ENCODE peak calls at places on chromosomes 7 and 10, in five cellular contexts. One of them, this sample, is unnamed.
A peak's percentile ranks its signal among the peaks of the same experiment; 100 is the strongest.

GRCh38 chr10:75405201-75406143 is 3.9 kb upstream of the ZNF503 start:
- DNase-seq in breast epithelium: peak; percentile 29
- DNase-seq in GM06990: no peak
- DNase-seq in coronary artery: no peak
- DNase-seq in cardiac muscle cell: peak; percentile 72
- DNase-seq in this sample: peak; percentile 84

GRCh38 chr7:25075459-25075858 is 49.6 kb downstream of the CYCS start:
- DNase-seq in cardiac muscle cell: no peak
- DNase-seq in GM06990: no peak
- DNase-seq in coronary artery: no peak
- DNase-seq in breast epithelium: no peak
- DNase-seq in this sample: no peak

GRCh38 chr7:4500812-4501211 is 181.3 kb upstream of the FOXK1 start:
- DNase-seq in breast epithelium: no peak
- DNase-seq in coronary artery: no peak
- DNase-seq in cardiac muscle cell: no peak
- DNase-seq in GM06990: no peak
- DNase-seq in this sample: no peak

GRCh38 chr7:105222953-105223352 is 165.8 kb downstream of the SRPK2 start:
- DNase-seq in cardiac muscle cell: no peak
- DNase-seq in breast epithelium: no peak
- DNase-seq in coronary artery: no peak
- DNase-seq in GM06990: no peak
- DNase-seq in this sample: no peak

GRCh38 chr7:20306499-20306946 is 24.2 kb upstream of the ITGB8 start:
- DNase-seq in breast epithelium: no peak
- DNase-seq in coronary artery: no peak
- DNase-seq in GM06990: no peak
- DNase-seq in cardiac muscle cell: no peak
- DNase-seq in this sample: no peak

GRCh38 chr10:69409968-69410367 is 6.8 kb downstream of the TACR2 start:
- DNase-seq in breast epithelium: peak; percentile 40
- DNase-seq in GM06990: no peak
- DNase-seq in coronary artery: no peak
- DNase-seq in cardiac muscle cell: no peak
- DNase-seq in this sample: no peak

GRCh38 chr10:119337796-119338432 is 130.5 kb downstream of the GRK5 start:
- DNase-seq in coronary artery: no peak
- DNase-seq in GM06990: no peak
- DNase-seq in cardiac muscle cell: no peak
- DNase-seq in breast epithelium: no peak
- DNase-seq in this sample: no peak

GRCh38 chr7:151599401-151600227 is 79.9 kb upstream of the RHEB start:
- DNase-seq in cardiac muscle cell: no peak
- DNase-seq in coronary artery: no peak
- DNase-seq in GM06990: no peak
- DNase-seq in breast epithelium: peak; percentile 35
- DNase-seq in this sample: peak; percentile 36

GRCh38 chr7:96183163-96183562 is 138.7 kb downstream of the SLC25A13 start:
- DNase-seq in breast epithelium: no peak
- DNase-seq in coronary artery: no peak
- DNase-seq in GM06990: no peak
- DNase-seq in cardiac muscle cell: no peak
- DNase-seq in this sample: no peak

GRCh38 chr7:108818742-108819141 is 249.1 kb downstream of the DNAJB9 start:
- DNase-seq in cardiac muscle cell: no peak
- DNase-seq in GM06990: no peak
- DNase-seq in breast epithelium: no peak
- DNase-seq in coronary artery: no peak
- DNase-seq in this sample: no peak

GRCh38 chr10:62153191-62153590 is 115.5 kb downstream of the RTKN2 start:
- DNase-seq in GM06990: no peak
- DNase-seq in cardiac muscle cell: no peak
- DNase-seq in breast epithelium: no peak
- DNase-seq in coronary artery: no peak
- DNase-seq in this sample: no peak

GRCh38 chr10:97318772-97319651 is at the start of gene FRAT1:
- DNase-seq in GM06990: peak; percentile 93
- DNase-seq in breast epithelium: peak; percentile 81
- DNase-seq in coronary artery: peak; percentile 93
- DNase-seq in cardiac muscle cell: peak; percentile 94
- DNase-seq in this sample: peak; percentile 92

GRCh38 chr10:97321032-97321806 is 2.1 kb downstream of the FRAT1 start:
- DNase-seq in GM06990: no peak
- DNase-seq in breast epithelium: no peak
- DNase-seq in cardiac muscle cell: no peak
- DNase-seq in coronary artery: no peak
- DNase-seq in this sample: no peak

GRCh38 chr10:97320480-97321031 is 1.5 kb downstream of the FRAT1 start:
- DNase-seq in coronary artery: no peak
- DNase-seq in breast epithelium: no peak
- DNase-seq in cardiac muscle cell: peak; percentile 33
- DNase-seq in GM06990: no peak
- DNase-seq in this sample: no peak

GRCh38 chr10:97321807-97322195 is 2.7 kb downstream of the FRAT1 start:
- DNase-seq in breast epithelium: no peak
- DNase-seq in coronary artery: no peak
- DNase-seq in GM06990: no peak
- DNase-seq in cardiac muscle cell: no peak
- DNase-seq in this sample: no peak

GRCh38 chr10:97319671-97320479 is 804 bp downstream of the FRAT1 start:
- DNase-seq in GM06990: peak; percentile 59
- DNase-seq in breast epithelium: no peak
- DNase-seq in cardiac muscle cell: peak; percentile 71
- DNase-seq in coronary artery: no peak
- DNase-seq in this sample: peak; percentile 76
- TF ChIP-seq CTCF in GM06990: peak; percentile 23
- TF ChIP-seq CTCF in breast epithelium: no peak
- TF ChIP-seq CTCF in cardiac muscle cell: peak; percentile 12
- TF ChIP-seq CTCF in coronary artery: no peak
- TF ChIP-seq CTCF in this sample: no peak

DNA sequence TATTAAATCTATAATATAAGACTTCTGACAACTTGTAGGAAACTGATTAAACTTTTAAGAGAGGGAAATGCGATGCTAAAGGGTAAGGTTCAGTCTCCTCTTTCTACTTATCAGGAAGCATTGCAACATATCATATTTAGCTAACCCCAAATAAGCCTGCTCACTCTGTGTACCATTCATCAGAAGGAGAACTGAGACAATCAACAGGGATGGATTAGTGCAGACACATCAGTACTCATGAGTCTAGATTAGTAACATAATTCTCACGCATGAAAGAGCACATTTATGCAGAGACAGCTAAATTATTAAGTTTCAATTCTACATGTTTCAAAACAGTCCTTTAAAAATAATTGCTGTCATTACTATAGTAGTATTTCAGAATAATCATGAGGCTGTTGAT is 354.2 kb upstream of the ZWINT start:
- DNase-seq in coronary artery: no peak
- DNase-seq in cardiac muscle cell: no peak
- DNase-seq in breast epithelium: no peak
- DNase-seq in GM06990: no peak
- DNase-seq in this sample: no peak
- TF ChIP-seq CTCF in coronary artery: no peak
- TF ChIP-seq CTCF in cardiac muscle cell: no peak
- TF ChIP-seq CTCF in breast epithelium: no peak
- TF ChIP-seq CTCF in GM06990: no peak
- TF ChIP-seq CTCF in this sample: no peak

GRCh38 chr10:72221278-72221677 is 5.2 kb upstream of the ASCC1 start:
- DNase-seq in cardiac muscle cell: no peak
- DNase-seq in coronary artery: no peak
- DNase-seq in GM06990: no peak
- DNase-seq in breast epithelium: no peak
- DNase-seq in this sample: no peak
- TF ChIP-seq CTCF in cardiac muscle cell: no peak
- TF ChIP-seq CTCF in coronary artery: no peak
- TF ChIP-seq CTCF in GM06990: no peak
- TF ChIP-seq CTCF in breast epithelium: no peak
- TF ChIP-seq CTCF in this sample: no peak

DNA sequence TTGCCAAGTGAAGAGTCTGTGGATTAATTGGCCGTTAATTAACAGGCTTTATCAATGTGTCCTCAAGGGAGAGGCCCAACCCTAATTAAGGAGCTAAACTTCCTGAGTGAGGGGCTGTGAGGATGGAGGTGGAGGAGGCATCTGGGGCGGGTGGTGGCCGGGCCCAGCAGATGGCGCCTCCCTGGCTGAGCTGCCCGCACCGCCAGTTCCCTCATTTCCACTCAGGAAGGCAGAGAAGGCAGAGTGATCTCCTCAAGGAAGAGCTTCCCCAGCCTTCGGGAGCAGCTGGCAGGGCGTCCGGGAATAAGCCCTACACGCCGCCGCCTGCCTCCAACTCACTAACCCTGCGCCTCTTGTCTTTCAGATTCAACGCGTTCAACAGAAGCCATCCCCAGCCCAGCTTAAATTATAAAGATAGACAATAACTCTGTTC is 112.2 kb downstream of the CYTH3 start:
- DNase-seq in coronary artery: no peak
- DNase-seq in cardiac muscle cell: peak; percentile 69
- DNase-seq in GM06990: no peak
- DNase-seq in breast epithelium: peak; percentile 21
- DNase-seq in this sample: no peak
- TF ChIP-seq CTCF in coronary artery: peak; percentile 75
- TF ChIP-seq CTCF in cardiac muscle cell: peak; percentile 89
- TF ChIP-seq CTCF in GM06990: peak; percentile 31
- TF ChIP-seq CTCF in breast epithelium: peak; percentile 41
- TF ChIP-seq CTCF in this sample: peak; percentile 78